ENCODE peak calls at places on chromosomes 13 and 19, in six cellular contexts. One of them, this sample, is unnamed.

GRCh38 chr19:36097036-36097435 is 13.9 kb upstream of the OVOL3 start:
- DNase-seq in hippocampal formation: peak
- DNase-seq in stimulated activated CD4-positive, alpha-beta T cell treated with anti-CD3 and anti-CD28 coated beads, Interleukin-4, amount 100 ng/mL, for 1 hour: no peak
- DNase-seq in A549: no peak
- DNase-seq in T-helper 17 cell: no peak
- DNase-seq in amniotic epithelial cell: no peak
- DNase-seq in this sample: no peak

GRCh38 chr19:5340637-5341447 is at the start of gene PTPRS:
- DNase-seq in A549: peak
- DNase-seq in stimulated activated CD4-positive, alpha-beta T cell treated with anti-CD3 and anti-CD28 coated beads, Interleukin-4, amount 100 ng/mL, for 1 hour: peak
- DNase-seq in amniotic epithelial cell: peak
- DNase-seq in T-helper 17 cell: peak
- DNase-seq in hippocampal formation: peak
- DNase-seq in this sample: peak

GRCh38 chr13:94968040-94968756 is 255.9 kb upstream of the SOX21 start:
- DNase-seq in amniotic epithelial cell: no peak
- DNase-seq in T-helper 17 cell: no peak
- DNase-seq in hippocampal formation: peak
- DNase-seq in stimulated activated CD4-positive, alpha-beta T cell treated with anti-CD3 and anti-CD28 coated beads, Interleukin-4, amount 100 ng/mL, for 1 hour: no peak
- DNase-seq in A549: peak
- DNase-seq in this sample: no peak

GRCh38 chr13:113964251-113964995 is 9.5 kb downstream of the C13orf46 start:
- DNase-seq in amniotic epithelial cell: no peak
- DNase-seq in T-helper 17 cell: no peak
- DNase-seq in stimulated activated CD4-positive, alpha-beta T cell treated with anti-CD3 and anti-CD28 coated beads, Interleukin-4, amount 100 ng/mL, for 1 hour: no peak
- DNase-seq in A549: no peak
- DNase-seq in hippocampal formation: no peak
- DNase-seq in this sample: no peak

GRCh38 chr19:13149628-13150186 is 468 bp downstream of the STX10 start:
- DNase-seq in T-helper 17 cell: no peak
- DNase-seq in stimulated activated CD4-positive, alpha-beta T cell treated with anti-CD3 and anti-CD28 coated beads, Interleukin-4, amount 100 ng/mL, for 1 hour: no peak
- DNase-seq in A549: peak
- DNase-seq in amniotic epithelial cell: no peak
- DNase-seq in hippocampal formation: no peak
- DNase-seq in this sample: peak

GRCh38 chr13:50358221-50358620 is 343.0 kb downstream of the KCNRG start:
- DNase-seq in hippocampal formation: peak
- DNase-seq in T-helper 17 cell: no peak
- DNase-seq in A549: no peak
- DNase-seq in stimulated activated CD4-positive, alpha-beta T cell treated with anti-CD3 and anti-CD28 coated beads, Interleukin-4, amount 100 ng/mL, for 1 hour: no peak
- DNase-seq in amniotic epithelial cell: no peak
- DNase-seq in this sample: no peak

GRCh38 chr13:104389722-104390121 is 1323.5 kb upstream of the SLC10A2 start:
- DNase-seq in stimulated activated CD4-positive, alpha-beta T cell treated with anti-CD3 and anti-CD28 coated beads, Interleukin-4, amount 100 ng/mL, for 1 hour: no peak
- DNase-seq in A549: no peak
- DNase-seq in hippocampal formation: no peak
- DNase-seq in T-helper 17 cell: no peak
- DNase-seq in amniotic epithelial cell: no peak
- DNase-seq in this sample: no peak

GRCh38 chr19:32066056-32066455 is 279.4 kb upstream of the ZNF507 start:
- DNase-seq in hippocampal formation: no peak
- DNase-seq in A549: no peak
- DNase-seq in stimulated activated CD4-positive, alpha-beta T cell treated with anti-CD3 and anti-CD28 coated beads, Interleukin-4, amount 100 ng/mL, for 1 hour: no peak
- DNase-seq in amniotic epithelial cell: no peak
- DNase-seq in T-helper 17 cell: no peak
- DNase-seq in this sample: no peak

GRCh38 chr13:105759467-105759866 is 776.0 kb downstream of the EFNB2 start:
- DNase-seq in A549: no peak
- DNase-seq in stimulated activated CD4-positive, alpha-beta T cell treated with anti-CD3 and anti-CD28 coated beads, Interleukin-4, amount 100 ng/mL, for 1 hour: no peak
- DNase-seq in hippocampal formation: no peak
- DNase-seq in T-helper 17 cell: no peak
- DNase-seq in amniotic epithelial cell: no peak
- DNase-seq in this sample: no peak

GRCh38 chr13:77916481-77916880 is 2.1 kb downstream of the EDNRB start:
- DNase-seq in T-helper 17 cell: no peak
- DNase-seq in A549: no peak
- DNase-seq in hippocampal formation: no peak
- DNase-seq in amniotic epithelial cell: no peak
- DNase-seq in stimulated activated CD4-positive, alpha-beta T cell treated with anti-CD3 and anti-CD28 coated beads, Interleukin-4, amount 100 ng/mL, for 1 hour: no peak
- DNase-seq in this sample: no peak

GRCh38 chr19:43774103-43774939 is 6.5 kb downstream of the KCNN4 start:
- DNase-seq in A549: no peak
- DNase-seq in T-helper 17 cell: no peak
- DNase-seq in amniotic epithelial cell: peak
- DNase-seq in stimulated activated CD4-positive, alpha-beta T cell treated with anti-CD3 and anti-CD28 coated beads, Interleukin-4, amount 100 ng/mL, for 1 hour: no peak
- DNase-seq in hippocampal formation: peak
- DNase-seq in this sample: no peak

GRCh38 chr13:93080587-93080986 is 146.0 kb upstream of the GPC6 start:
- DNase-seq in A549: no peak
- DNase-seq in amniotic epithelial cell: peak
- DNase-seq in hippocampal formation: no peak
- DNase-seq in stimulated activated CD4-positive, alpha-beta T cell treated with anti-CD3 and anti-CD28 coated beads, Interleukin-4, amount 100 ng/mL, for 1 hour: no peak
- DNase-seq in T-helper 17 cell: no peak
- DNase-seq in this sample: no peak

GRCh38 chr13:97174638-97175037 is 47.5 kb upstream of the MBNL2 start:
- DNase-seq in amniotic epithelial cell: no peak
- DNase-seq in T-helper 17 cell: no peak
- DNase-seq in stimulated activated CD4-positive, alpha-beta T cell treated with anti-CD3 and anti-CD28 coated beads, Interleukin-4, amount 100 ng/mL, for 1 hour: no peak
- DNase-seq in A549: no peak
- DNase-seq in hippocampal formation: no peak
- DNase-seq in this sample: no peak

GRCh38 chr13:113053376-113053775 is 52.2 kb upstream of the F7 start:
- DNase-seq in amniotic epithelial cell: no peak
- DNase-seq in stimulated activated CD4-positive, alpha-beta T cell treated with anti-CD3 and anti-CD28 coated beads, Interleukin-4, amount 100 ng/mL, for 1 hour: no peak
- DNase-seq in A549: no peak
- DNase-seq in hippocampal formation: no peak
- DNase-seq in T-helper 17 cell: no peak
- DNase-seq in this sample: no peak

GRCh38 chr19:18300930-18301717 is 19.7 kb upstream of the JUND start:
- DNase-seq in stimulated activated CD4-positive, alpha-beta T cell treated with anti-CD3 and anti-CD28 coated beads, Interleukin-4, amount 100 ng/mL, for 1 hour: no peak
- DNase-seq in amniotic epithelial cell: peak
- DNase-seq in T-helper 17 cell: no peak
- DNase-seq in hippocampal formation: no peak
- DNase-seq in A549: peak
- DNase-seq in this sample: no peak

This sample was measured in activated CD4-positive, CD25-positive, alpha-beta regulatory T cell treated with anti-CD3 and anti-CD28 coated beads, Interleukin-2, amount 50 U/mL, for 72 hours.